ENCODE peak calls at places on chromosomes 16 and 17, in four cellular contexts. One of them, this sample, is unnamed.

GRCh38 chr17:5035356-5035755 is at the start of gene SLC52A1:
- DNase-seq in HepG2: no peak
- DNase-seq in K562: no peak
- DNase-seq in HCT116: no peak
- DNase-seq in this sample: no peak

GRCh38 chr17:81127526-81128177 is 37.7 kb upstream of the PVALEF start:
- DNase-seq in HepG2: no peak
- DNase-seq in K562: no peak
- DNase-seq in HCT116: no peak
- DNase-seq in this sample: no peak

GRCh38 chr17:4584125-4584834 is at the start of gene SMTNL2:
- DNase-seq in K562: no peak
- DNase-seq in HepG2: no peak
- DNase-seq in HCT116: no peak
- DNase-seq in this sample: no peak

GRCh38 chr17:75130059-75130631 is 1.4 kb downstream of the NT5C start:
- DNase-seq in HepG2: no peak
- DNase-seq in HCT116: no peak
- DNase-seq in K562: no peak
- DNase-seq in this sample: no peak

GRCh38 chr17:82126479-82127314 is 28.7 kb upstream of the FASN start:
- DNase-seq in HepG2: no peak
- DNase-seq in HCT116: no peak
- DNase-seq in K562: no peak
- DNase-seq in this sample: no peak

GRCh38 chr17:48873212-48873611 is 19.4 kb upstream of the ATP5MC1 start:
- DNase-seq in HepG2: no peak
- DNase-seq in K562: no peak
- DNase-seq in HCT116: no peak
- DNase-seq in this sample: no peak

GRCh38 chr16:54928421-54929089 is 2.1 kb upstream of the IRX5 start:
- DNase-seq in K562: peak; percentile 72
- DNase-seq in HepG2: no peak
- DNase-seq in HCT116: no peak
- DNase-seq in this sample: no peak

GRCh38 chr17:4161179-4161559 is 18.2 kb downstream of the CYB5D2 start:
- DNase-seq in HCT116: no peak
- DNase-seq in K562: peak; percentile 30
- DNase-seq in HepG2: peak; percentile 10
- DNase-seq in this sample: peak; percentile 88

GRCh38 chr16:56265184-56265583 is 73.9 kb downstream of the GNAO1 start:
- DNase-seq in HepG2: no peak
- DNase-seq in K562: no peak
- DNase-seq in HCT116: no peak
- DNase-seq in this sample: no peak

GRCh38 chr16:9039208-9039607 is 52.2 kb upstream of the HAPSTR1 start:
- DNase-seq in K562: peak; percentile 43
- DNase-seq in HCT116: no peak
- DNase-seq in HepG2: no peak
- DNase-seq in this sample: no peak

GRCh38 chr16:84720180-84720579 is 20.4 kb downstream of the USP10 start:
- DNase-seq in HCT116: no peak
- DNase-seq in K562: no peak
- DNase-seq in HepG2: no peak
- DNase-seq in this sample: no peak

GRCh38 chr16:81453091-81453728 is 8.6 kb downstream of the CMIP start:
- DNase-seq in HCT116: no peak
- DNase-seq in K562: no peak
- DNase-seq in HepG2: no peak
- DNase-seq in this sample: no peak

GRCh38 chr16:65938083-65938482 is 428.4 kb upstream of the CDH5 start:
- DNase-seq in HepG2: no peak
- DNase-seq in HCT116: no peak
- DNase-seq in K562: no peak
- DNase-seq in this sample: no peak

GRCh38 chr16:81632392-81633146 is 146.5 kb upstream of the PLCG2 start:
- DNase-seq in HCT116: peak; percentile 93
- DNase-seq in K562: peak; percentile 88
- DNase-seq in HepG2: no peak
- DNase-seq in this sample: no peak

GRCh38 chr17:81601525-81602120 is 35.3 kb downstream of the NPLOC4 start:
- DNase-seq in HepG2: peak; percentile 62
- DNase-seq in K562: peak; percentile 62
- DNase-seq in HCT116: peak; percentile 49
- DNase-seq in this sample: peak; percentile 42

GRCh38 chr17:42019509-42020404 is at the start of gene NKIRAS2:
- DNase-seq in HepG2: peak; percentile 89
- DNase-seq in K562: peak; percentile 96
- DNase-seq in HCT116: peak; percentile 76
- DNase-seq in this sample: peak; percentile 17

GRCh38 chr17:80829166-80829813 is 162.4 kb upstream of the CHMP6 start:
- DNase-seq in K562: no peak
- DNase-seq in HCT116: no peak
- DNase-seq in HepG2: no peak
- DNase-seq in this sample: no peak

GRCh38 chr16:31072540-31073072 is 1.4 kb downstream of the ZNF668 start:
- DNase-seq in HepG2: peak; percentile 27
- DNase-seq in K562: peak; percentile 74
- DNase-seq in HCT116: no peak
- DNase-seq in this sample: no peak

GRCh38 chr17:61235821-61236197 is 163.8 kb upstream of the TBX2 start:
- DNase-seq in K562: no peak
- DNase-seq in HCT116: no peak
- DNase-seq in HepG2: peak; percentile 91
- DNase-seq in this sample: no peak

GRCh38 chr16:50304467-50305440 is 38.4 kb downstream of the ADCY7 start:
- DNase-seq in HCT116: no peak
- DNase-seq in HepG2: no peak
- DNase-seq in K562: no peak
- DNase-seq in this sample: no peak

GRCh38 chr17:46038937-46039336 is 39.9 kb downstream of the STH start:
- DNase-seq in K562: no peak
- DNase-seq in HepG2: no peak
- DNase-seq in HCT116: no peak
- DNase-seq in this sample: no peak

GRCh38 chr17:17943281-17943984 is 28.8 kb downstream of the TOM1L2 start:
- DNase-seq in HepG2: no peak
- DNase-seq in K562: no peak
- DNase-seq in HCT116: no peak
- DNase-seq in this sample: no peak

GRCh38 chr16:62225675-62226074 is 189.4 kb upstream of the CDH8 start:
- DNase-seq in HCT116: no peak
- DNase-seq in K562: peak; percentile 74
- DNase-seq in HepG2: peak; percentile 76
- DNase-seq in this sample: peak; percentile 12

GRCh38 chr17:82330322-82331239 is 3.0 kb downstream of the SECTM1 start:
- DNase-seq in HCT116: no peak
- DNase-seq in K562: no peak
- DNase-seq in HepG2: peak; percentile 85
- DNase-seq in this sample: no peak

GRCh38 chr16:72921620-72922019 is 126.3 kb downstream of the ZFHX3 start:
- DNase-seq in HepG2: no peak
- DNase-seq in HCT116: no peak
- DNase-seq in K562: no peak
- DNase-seq in this sample: no peak

GRCh38 chr17:81469266-81469665 is 43.3 kb downstream of the ACTG1 start:
- DNase-seq in HepG2: no peak
- DNase-seq in K562: no peak
- DNase-seq in HCT116: no peak
- DNase-seq in this sample: no peak

GRCh38 chr16:645852-646678 is 3.1 kb upstream of the WDR90 start:
- DNase-seq in HepG2: peak; percentile 65
- DNase-seq in HCT116: no peak
- DNase-seq in K562: no peak
- DNase-seq in this sample: no peak

GRCh38 chr16:88993006-88993787 is 16.2 kb upstream of the CBFA2T3 start:
- DNase-seq in HepG2: no peak
- DNase-seq in HCT116: no peak
- DNase-seq in K562: peak; percentile 90
- DNase-seq in this sample: no peak

GRCh38 chr16:56800355-56800754 is 64.7 kb upstream of the SLC12A3 start:
- DNase-seq in HepG2: peak; percentile 80
- DNase-seq in HCT116: no peak
- DNase-seq in K562: no peak
- DNase-seq in this sample: no peak

GRCh38 chr17:5516060-5516792 is 29.9 kb downstream of the MIS12 start:
- DNase-seq in HCT116: peak; percentile 66
- DNase-seq in HepG2: peak; percentile 93
- DNase-seq in K562: no peak
- DNase-seq in this sample: peak; percentile 91

GRCh38 chr17:74031314-74032080 is 172.0 kb upstream of the RPL38 start:
- DNase-seq in HepG2: no peak
- DNase-seq in K562: no peak
- DNase-seq in HCT116: no peak
- DNase-seq in this sample: no peak

GRCh38 chr17:28030386-28030785 is 12.1 kb upstream of the NLK start:
- DNase-seq in HCT116: no peak
- DNase-seq in K562: no peak
- DNase-seq in HepG2: peak; percentile 22
- DNase-seq in this sample: no peak

GRCh38 chr16:79195948-79196347 is 404.6 kb downstream of the MAF start:
- DNase-seq in HepG2: no peak
- DNase-seq in HCT116: no peak
- DNase-seq in K562: no peak
- DNase-seq in this sample: no peak

GRCh38 chr16:29877266-29877961 is 14.4 kb upstream of the CDIPT start:
- DNase-seq in HepG2: no peak
- DNase-seq in HCT116: peak; percentile 66
- DNase-seq in K562: peak; percentile 94
- DNase-seq in this sample: no peak

GRCh38 chr17:60106377-60107059 is 27.8 kb upstream of the HEATR6 start:
- DNase-seq in HepG2: no peak
- DNase-seq in K562: peak; percentile 14
- DNase-seq in HCT116: no peak
- DNase-seq in this sample: no peak

GRCh38 chr16:68064791-68065365 is 20.3 kb upstream of the NFATC3 start:
- DNase-seq in HCT116: peak; percentile 28
- DNase-seq in K562: peak; percentile 86
- DNase-seq in HepG2: peak; percentile 61
- DNase-seq in this sample: no peak

GRCh38 chr17:39118674-39119419 is 32.6 kb downstream of the PLXDC1 start:
- DNase-seq in HepG2: no peak
- DNase-seq in K562: no peak
- DNase-seq in HCT116: no peak
- DNase-seq in this sample: no peak

GRCh38 chr16:14071576-14072271 is 605 bp downstream of the MRTFB start:
- DNase-seq in HCT116: no peak
- DNase-seq in HepG2: peak; percentile 30
- DNase-seq in K562: no peak
- DNase-seq in this sample: no peak

GRCh38 chr17:35372846-35373531 is 432 bp downstream of the SLFN11 start:
- DNase-seq in HCT116: no peak
- DNase-seq in K562: no peak
- DNase-seq in HepG2: no peak
- DNase-seq in this sample: no peak

GRCh38 chr16:6375471-6376075 is 957.1 kb upstream of the RBFOX1 start:
- DNase-seq in K562: no peak
- DNase-seq in HCT116: no peak
- DNase-seq in HepG2: no peak
- DNase-seq in this sample: no peak

GRCh38 chr16:6377956-6378355 is 954.7 kb upstream of the RBFOX1 start:
- DNase-seq in HCT116: no peak
- DNase-seq in K562: no peak
- DNase-seq in HepG2: no peak
- DNase-seq in this sample: no peak

DNA sequence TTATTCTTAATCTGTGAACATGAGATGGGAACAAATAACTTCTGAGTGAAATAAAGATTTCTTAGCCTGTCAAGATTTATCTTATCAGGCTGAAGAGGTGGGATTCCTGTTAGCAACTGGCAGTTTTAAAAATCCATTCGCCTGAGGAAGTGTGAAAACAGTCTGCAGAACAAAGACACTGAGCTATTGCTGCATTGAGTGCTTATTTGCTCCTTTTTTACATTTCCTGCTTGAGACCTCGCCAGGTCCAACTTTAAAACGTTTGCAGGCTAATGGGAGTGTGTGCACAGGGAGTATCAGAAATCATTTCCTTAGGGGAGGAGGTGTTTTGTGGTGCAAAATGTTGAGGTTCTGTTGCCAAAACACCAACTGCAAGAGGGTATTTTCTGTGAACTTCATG is 957.8 kb upstream of the RBFOX1 start:
- DNase-seq in HCT116: no peak
- DNase-seq in K562: no peak
- DNase-seq in HepG2: no peak
- DNase-seq in this sample: no peak
- TF ChIP-seq REST in HCT116: no peak
- TF ChIP-seq REST in K562: no peak
- TF ChIP-seq REST in HepG2: no peak
- TF ChIP-seq REST in this sample: no peak

GRCh38 chr16:3744018-3744417 is 26.7 kb upstream of the TRAP1 start:
- DNase-seq in K562: no peak
- DNase-seq in HCT116: no peak
- DNase-seq in HepG2: no peak
- DNase-seq in this sample: no peak
- TF ChIP-seq SIN3A in K562: no peak
- TF ChIP-seq SIN3A in HCT116: no peak
- TF ChIP-seq SIN3A in HepG2: no peak
- TF ChIP-seq SIN3A in this sample: no peak

GRCh38 chr17:77613181-77613580 is 345.3 kb upstream of the TNRC6C start:
- DNase-seq in K562: no peak
- DNase-seq in HCT116: no peak
- DNase-seq in HepG2: no peak
- DNase-seq in this sample: no peak
- TF ChIP-seq TCF7L2 in K562: no peak
- TF ChIP-seq TCF7L2 in HCT116: no peak
- TF ChIP-seq TCF7L2 in HepG2: no peak
- TF ChIP-seq TCF7L2 in this sample: no peak

GRCh38 chr17:40124279-40125141 is 2.7 kb downstream of the MSL1 start:
- DNase-seq in K562: peak; percentile 41
- DNase-seq in HepG2: no peak
- DNase-seq in HCT116: no peak
- DNase-seq in this sample: no peak
- TF ChIP-seq REST in K562: no peak
- TF ChIP-seq REST in HepG2: no peak
- TF ChIP-seq REST in HCT116: no peak
- TF ChIP-seq REST in this sample: no peak

GRCh38 chr17:29041091-29041490 is 1.9 kb upstream of the PIPOX start:
- DNase-seq in K562: no peak
- DNase-seq in HepG2: no peak
- DNase-seq in HCT116: no peak
- DNase-seq in this sample: no peak

GRCh38 chr17:29038511-29039300 is 4.2 kb upstream of the PIPOX start:
- DNase-seq in HCT116: no peak
- DNase-seq in K562: no peak
- DNase-seq in HepG2: no peak
- DNase-seq in this sample: no peak

GRCh38 chr17:29037739-29038465 is 5.0 kb upstream of the PIPOX start:
- DNase-seq in HepG2: no peak
- DNase-seq in K562: no peak
- DNase-seq in HCT116: no peak
- DNase-seq in this sample: no peak

GRCh38 chr17:29042026-29042678 is 789 bp upstream of the PIPOX start:
- DNase-seq in HepG2: no peak
- DNase-seq in K562: no peak
- DNase-seq in HCT116: no peak
- DNase-seq in this sample: no peak

GRCh38 chr17:29039764-29040598 is 3.0 kb upstream of the PIPOX start:
- DNase-seq in HepG2: no peak
- DNase-seq in HCT116: no peak
- DNase-seq in K562: no peak
- DNase-seq in this sample: no peak
- TF ChIP-seq SIN3A in HepG2: no peak
- TF ChIP-seq SIN3A in HCT116: no peak
- TF ChIP-seq SIN3A in K562: no peak
- TF ChIP-seq SIN3A in this sample: no peak

This sample was measured in Panc1.